ENCODE peak calls at places on chromosomes 7 and 10, in six cellular contexts. One of them, this sample, is unnamed.
A peak's percentile ranks its signal among the peaks of the same experiment; 100 is the strongest.

GRCh38 chr10:119217937-119218579 is 10.7 kb downstream of the GRK5 start:
- DNase-seq in lower lobe of right lung: no peak
- DNase-seq in neuronal stem cell: no peak
- DNase-seq in SK-N-SH: no peak
- DNase-seq in naive thymus-derived CD4-positive, alpha-beta T cell: no peak
- DNase-seq in fibroblast of lung: peak; percentile 35
- DNase-seq in this sample: no peak

GRCh38 chr10:43569681-43570080 is 4.7 kb downstream of the ZNF239 start:
- DNase-seq in lower lobe of right lung: no peak
- DNase-seq in neuronal stem cell: no peak
- DNase-seq in SK-N-SH: no peak
- DNase-seq in naive thymus-derived CD4-positive, alpha-beta T cell: no peak
- DNase-seq in fibroblast of lung: no peak
- DNase-seq in this sample: no peak

GRCh38 chr7:70654979-70655378 is 477.0 kb upstream of the GALNT17 start:
- DNase-seq in lower lobe of right lung: no peak
- DNase-seq in neuronal stem cell: no peak
- DNase-seq in SK-N-SH: no peak
- DNase-seq in naive thymus-derived CD4-positive, alpha-beta T cell: no peak
- DNase-seq in fibroblast of lung: no peak
- DNase-seq in this sample: no peak

GRCh38 chr7:12257582-12257981 is 46.5 kb downstream of the TMEM106B start:
- DNase-seq in lower lobe of right lung: no peak
- DNase-seq in neuronal stem cell: no peak
- DNase-seq in SK-N-SH: no peak
- DNase-seq in naive thymus-derived CD4-positive, alpha-beta T cell: no peak
- DNase-seq in fibroblast of lung: peak; percentile 39
- DNase-seq in this sample: no peak

GRCh38 chr7:44119829-44120380 is 3.4 kb downstream of the POLD2 start:
- DNase-seq in lower lobe of right lung: no peak
- DNase-seq in neuronal stem cell: no peak
- DNase-seq in SK-N-SH: no peak
- DNase-seq in naive thymus-derived CD4-positive, alpha-beta T cell: no peak
- DNase-seq in fibroblast of lung: no peak
- DNase-seq in this sample: no peak

GRCh38 chr7:50699143-50699542 is 83.6 kb downstream of the GRB10 start:
- DNase-seq in lower lobe of right lung: no peak
- DNase-seq in neuronal stem cell: no peak
- DNase-seq in SK-N-SH: no peak
- DNase-seq in naive thymus-derived CD4-positive, alpha-beta T cell: no peak
- DNase-seq in fibroblast of lung: no peak
- DNase-seq in this sample: no peak

GRCh38 chr7:156074084-156074483 is 261.8 kb upstream of the SHH start:
- DNase-seq in lower lobe of right lung: no peak
- DNase-seq in neuronal stem cell: no peak
- DNase-seq in SK-N-SH: no peak
- DNase-seq in naive thymus-derived CD4-positive, alpha-beta T cell: no peak
- DNase-seq in fibroblast of lung: no peak
- DNase-seq in this sample: no peak

GRCh38 chr10:14806318-14806717 is 31.5 kb downstream of the CDNF start:
- DNase-seq in lower lobe of right lung: no peak
- DNase-seq in neuronal stem cell: no peak
- DNase-seq in SK-N-SH: no peak
- DNase-seq in naive thymus-derived CD4-positive, alpha-beta T cell: no peak
- DNase-seq in fibroblast of lung: no peak
- DNase-seq in this sample: no peak

GRCh38 chr7:479948-480499 is 39.6 kb downstream of the PDGFA start:
- DNase-seq in lower lobe of right lung: no peak
- DNase-seq in neuronal stem cell: no peak
- DNase-seq in SK-N-SH: no peak
- DNase-seq in naive thymus-derived CD4-positive, alpha-beta T cell: no peak
- DNase-seq in fibroblast of lung: no peak
- DNase-seq in this sample: no peak

GRCh38 chr7:141393056-141393455 is 158.2 kb upstream of the AGK start:
- DNase-seq in lower lobe of right lung: no peak
- DNase-seq in neuronal stem cell: no peak
- DNase-seq in SK-N-SH: no peak
- DNase-seq in naive thymus-derived CD4-positive, alpha-beta T cell: no peak
- DNase-seq in fibroblast of lung: no peak
- DNase-seq in this sample: no peak

GRCh38 chr7:205117-206010 is 13.0 kb downstream of the FAM20C start:
- DNase-seq in lower lobe of right lung: no peak
- DNase-seq in neuronal stem cell: no peak
- DNase-seq in SK-N-SH: no peak
- DNase-seq in naive thymus-derived CD4-positive, alpha-beta T cell: no peak
- DNase-seq in fibroblast of lung: peak; percentile 6
- DNase-seq in this sample: no peak

GRCh38 chr10:62083413-62083794 is 181.9 kb downstream of the ARID5B start:
- DNase-seq in lower lobe of right lung: no peak
- DNase-seq in neuronal stem cell: no peak
- DNase-seq in SK-N-SH: no peak
- DNase-seq in naive thymus-derived CD4-positive, alpha-beta T cell: no peak
- DNase-seq in fibroblast of lung: peak; percentile 52
- DNase-seq in this sample: no peak

GRCh38 chr7:1814089-1814811 is 144.2 kb downstream of the ELFN1 start:
- DNase-seq in lower lobe of right lung: no peak
- DNase-seq in neuronal stem cell: no peak
- DNase-seq in SK-N-SH: no peak
- DNase-seq in naive thymus-derived CD4-positive, alpha-beta T cell: no peak
- DNase-seq in fibroblast of lung: no peak
- DNase-seq in this sample: no peak

DNA sequence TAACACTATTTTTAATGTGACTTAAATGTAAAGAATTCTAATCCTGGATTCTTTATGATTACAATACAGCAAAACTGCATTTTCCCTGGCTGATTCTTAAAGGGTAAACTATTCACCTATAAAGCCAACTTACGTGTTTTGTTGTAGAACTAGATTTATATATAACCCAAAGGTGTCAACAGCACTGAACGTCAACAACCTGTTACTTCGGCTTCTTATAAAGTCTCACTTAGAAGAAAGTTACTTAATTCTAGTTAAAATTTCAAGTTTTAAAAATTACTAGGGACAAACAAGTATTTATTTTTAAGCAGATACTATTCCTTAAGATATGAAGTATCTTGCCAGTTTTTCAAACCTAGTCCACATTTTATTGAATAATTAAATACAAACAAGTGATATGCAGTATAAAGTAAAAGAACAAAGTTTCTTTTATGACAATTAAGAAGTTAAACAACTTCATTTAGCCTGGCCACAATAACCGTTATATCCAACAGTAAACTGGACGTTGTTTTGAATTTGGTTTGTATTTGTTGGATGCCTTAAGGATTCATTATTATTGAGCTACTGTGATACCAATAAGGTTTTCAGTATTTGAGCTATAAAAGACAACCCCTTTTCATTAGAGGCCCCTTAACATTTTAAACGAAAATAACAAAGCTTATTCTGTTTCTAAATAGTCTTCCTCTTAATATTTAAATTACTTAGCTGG is 83.2 kb downstream of the SNX10 start:
- DNase-seq in lower lobe of right lung: no peak
- DNase-seq in neuronal stem cell: no peak
- DNase-seq in SK-N-SH: no peak
- DNase-seq in naive thymus-derived CD4-positive, alpha-beta T cell: no peak
- DNase-seq in fibroblast of lung: no peak
- DNase-seq in this sample: no peak
- H3K4me3 ChIP-seq in lower lobe of right lung: peak overlapping the region; percentile 60
- H3K4me3 ChIP-seq in neuronal stem cell: peak overlapping the region; percentile 80
- H3K4me3 ChIP-seq in SK-N-SH: no peak overlapping the region
- H3K4me3 ChIP-seq in naive thymus-derived CD4-positive, alpha-beta T cell: no peak overlapping the region
- H3K4me3 ChIP-seq in fibroblast of lung: no peak overlapping the region
- H3K4me3 ChIP-seq in this sample: no peak overlapping the region

DNA sequence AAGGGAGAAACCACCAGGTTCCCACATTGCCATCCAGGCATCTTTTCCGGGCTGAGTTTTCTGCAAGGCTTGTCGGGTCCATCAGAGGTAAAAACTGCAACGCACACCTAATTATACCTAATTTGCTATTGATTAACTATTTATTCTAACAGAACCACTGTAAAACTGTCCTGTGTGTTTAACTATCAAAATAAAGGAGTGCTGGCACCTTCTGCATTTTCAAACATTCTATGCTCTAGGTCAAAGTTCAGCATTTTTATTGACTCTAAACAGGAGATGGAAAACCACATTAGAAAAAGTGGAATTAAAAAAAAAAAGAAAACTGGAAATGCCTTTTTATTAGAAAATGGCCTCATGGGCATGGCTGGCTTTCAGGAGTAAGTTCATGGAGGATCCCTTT is 82.0 kb downstream of the ADARB2 start:
- DNase-seq in lower lobe of right lung: no peak
- DNase-seq in neuronal stem cell: no peak
- DNase-seq in SK-N-SH: no peak
- DNase-seq in naive thymus-derived CD4-positive, alpha-beta T cell: no peak
- DNase-seq in fibroblast of lung: no peak
- DNase-seq in this sample: no peak
- H3K4me3 ChIP-seq in lower lobe of right lung: no peak overlapping the region
- H3K4me3 ChIP-seq in neuronal stem cell: no peak overlapping the region
- H3K4me3 ChIP-seq in SK-N-SH: no peak overlapping the region
- H3K4me3 ChIP-seq in naive thymus-derived CD4-positive, alpha-beta T cell: no peak overlapping the region
- H3K4me3 ChIP-seq in fibroblast of lung: no peak overlapping the region
- H3K4me3 ChIP-seq in this sample: no peak overlapping the region

DNA sequence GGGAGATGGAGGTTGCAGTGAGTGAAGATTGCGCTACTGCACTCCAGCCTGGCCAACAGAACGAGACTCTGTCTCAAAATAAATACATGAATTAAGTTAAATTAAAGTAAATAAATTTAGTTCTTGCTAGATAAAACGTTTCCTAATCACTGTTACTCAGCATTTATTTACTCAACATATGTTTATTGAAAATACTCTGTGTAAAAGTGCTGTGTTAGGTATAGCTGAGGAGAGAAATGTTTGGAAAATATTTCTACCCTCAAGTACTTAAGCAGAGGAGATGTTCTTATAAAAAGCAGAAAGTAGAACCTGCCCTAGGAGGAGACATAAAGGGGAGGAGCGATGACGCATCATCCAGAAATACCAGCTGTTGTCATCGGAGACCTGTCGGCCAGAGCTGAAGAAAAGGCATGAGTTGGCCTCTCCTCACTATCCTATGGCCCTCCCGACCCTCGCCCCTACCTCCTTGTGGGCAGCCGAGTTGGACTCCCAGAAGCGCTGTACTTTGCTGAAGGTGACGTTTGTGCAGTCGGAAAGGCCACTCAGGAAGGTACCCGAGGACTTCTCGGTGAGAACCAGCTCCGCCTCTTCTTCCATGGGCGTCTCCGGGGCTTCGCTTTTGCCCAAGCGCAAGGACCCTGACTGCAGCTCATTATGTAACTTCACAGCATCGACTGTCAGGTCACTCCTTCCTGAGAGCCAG is 1.1 kb downstream of the RRP12 start:
- DNase-seq in lower lobe of right lung: no peak
- DNase-seq in neuronal stem cell: no peak
- DNase-seq in SK-N-SH: peak; percentile 72
- DNase-seq in naive thymus-derived CD4-positive, alpha-beta T cell: no peak
- DNase-seq in fibroblast of lung: peak; percentile 76
- DNase-seq in this sample: peak; percentile 81
- H3K4me3 ChIP-seq in lower lobe of right lung: peak overlapping the region; percentile 81
- H3K4me3 ChIP-seq in neuronal stem cell: peak overlapping the region; percentile 62
- H3K4me3 ChIP-seq in SK-N-SH: peak overlapping the region; percentile 73
- H3K4me3 ChIP-seq in naive thymus-derived CD4-positive, alpha-beta T cell: peak overlapping the region; percentile 73
- H3K4me3 ChIP-seq in fibroblast of lung: peak overlapping the region; percentile 77
- H3K4me3 ChIP-seq in this sample: peak overlapping the region; percentile 82

DNA sequence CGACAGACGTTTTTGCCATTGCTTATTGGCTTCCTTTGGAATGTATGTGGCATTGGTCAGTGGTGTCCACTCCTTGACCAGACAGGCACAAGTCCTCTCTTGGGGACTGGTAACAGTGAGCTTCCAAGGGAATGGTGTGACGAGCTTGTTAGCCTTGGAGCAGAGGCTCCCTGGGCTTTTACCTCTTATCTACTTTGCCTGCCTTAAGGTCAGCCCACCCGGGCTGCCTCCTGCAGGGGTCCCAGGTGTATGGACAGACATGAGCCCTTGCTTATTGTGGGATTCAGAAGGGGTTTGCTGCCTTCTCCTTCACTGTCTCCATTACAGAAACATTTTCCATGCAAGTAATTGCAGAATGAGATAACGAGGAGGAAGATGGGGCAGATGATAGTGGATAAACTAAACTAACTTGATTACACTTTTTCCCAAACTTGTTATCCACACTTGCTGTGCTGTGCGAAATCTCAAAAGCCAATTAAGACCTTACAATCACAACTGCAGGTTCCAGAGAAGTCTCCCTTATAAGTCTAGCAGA is 29.7 kb downstream of the PLPP4 start:
- DNase-seq in lower lobe of right lung: no peak
- DNase-seq in neuronal stem cell: no peak
- DNase-seq in SK-N-SH: no peak
- DNase-seq in naive thymus-derived CD4-positive, alpha-beta T cell: no peak
- DNase-seq in fibroblast of lung: no peak
- DNase-seq in this sample: no peak
- H3K4me3 ChIP-seq in lower lobe of right lung: no peak overlapping the region
- H3K4me3 ChIP-seq in neuronal stem cell: no peak overlapping the region
- H3K4me3 ChIP-seq in SK-N-SH: no peak overlapping the region
- H3K4me3 ChIP-seq in naive thymus-derived CD4-positive, alpha-beta T cell: no peak overlapping the region
- H3K4me3 ChIP-seq in fibroblast of lung: no peak overlapping the region
- H3K4me3 ChIP-seq in this sample: no peak overlapping the region

DNA sequence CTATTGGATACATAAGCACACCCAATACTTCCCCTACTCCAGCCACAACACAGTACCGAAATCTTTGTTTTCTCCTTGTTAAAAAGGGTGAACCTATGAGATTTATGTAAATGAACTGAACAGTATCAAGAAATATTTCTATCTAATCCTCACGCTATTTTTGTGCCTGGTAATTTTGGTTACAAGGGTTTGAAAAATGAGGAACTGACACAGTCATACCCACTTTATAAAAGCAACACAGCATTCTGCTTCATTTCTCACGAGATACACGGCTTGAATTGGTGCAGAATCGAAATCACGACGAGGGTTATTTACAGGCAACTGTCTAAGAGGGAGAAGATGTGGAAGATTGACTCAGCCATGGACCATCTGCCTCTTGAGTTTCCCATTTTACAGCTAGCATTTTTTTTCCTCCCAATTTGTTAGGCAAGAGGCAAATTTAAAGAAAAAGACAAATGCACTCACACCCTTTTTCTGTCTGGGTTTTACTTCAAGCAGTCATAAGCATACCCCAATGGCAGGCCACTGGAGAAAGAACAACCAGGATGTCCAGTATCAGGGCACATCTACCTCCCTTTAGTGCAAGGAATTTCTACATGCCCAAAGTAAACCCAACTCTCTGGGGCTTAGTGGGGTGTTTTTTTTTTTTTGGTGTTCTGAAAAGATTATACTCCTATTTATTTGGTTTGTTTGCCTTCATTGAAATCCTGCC is 108.1 kb downstream of the ITGB8 start:
- DNase-seq in lower lobe of right lung: no peak
- DNase-seq in neuronal stem cell: no peak
- DNase-seq in SK-N-SH: no peak
- DNase-seq in naive thymus-derived CD4-positive, alpha-beta T cell: no peak
- DNase-seq in fibroblast of lung: no peak
- DNase-seq in this sample: no peak
- H3K4me3 ChIP-seq in lower lobe of right lung: no peak overlapping the region
- H3K4me3 ChIP-seq in neuronal stem cell: no peak overlapping the region
- H3K4me3 ChIP-seq in SK-N-SH: no peak overlapping the region
- H3K4me3 ChIP-seq in naive thymus-derived CD4-positive, alpha-beta T cell: no peak overlapping the region
- H3K4me3 ChIP-seq in fibroblast of lung: no peak overlapping the region
- H3K4me3 ChIP-seq in this sample: no peak overlapping the region

This sample was measured in SJCRH30.